ENCODE peak calls at places on chromosomes 7 and 10, in four cellular contexts. One of them, this sample, is unnamed.

GRCh38 chr7:23062452-23062851 is 43.1 kb upstream of the KLHL7 start:
- DNase-seq in hepatocyte: no peak
- DNase-seq in aorta: no peak
- DNase-seq in esophagus squamous epithelium: no peak
- DNase-seq in this sample: peak; percentile 51

GRCh38 chr7:123846217-123846891 is 1.4 kb downstream of the HYAL4 start:
- DNase-seq in esophagus squamous epithelium: no peak
- DNase-seq in aorta: no peak
- DNase-seq in hepatocyte: no peak
- DNase-seq in this sample: peak; percentile 87

GRCh38 chr10:133336131-133337078 is at the start of gene CALY:
- DNase-seq in esophagus squamous epithelium: no peak
- DNase-seq in hepatocyte: no peak
- DNase-seq in aorta: no peak
- DNase-seq in this sample: no peak

GRCh38 chr7:114414151-114415053 is at the start of gene FOXP2:
- DNase-seq in esophagus squamous epithelium: no peak
- DNase-seq in aorta: no peak
- DNase-seq in hepatocyte: no peak
- DNase-seq in this sample: peak; percentile 63

GRCh38 chr10:133258818-133259602 is 17.7 kb downstream of the ADAM8 start:
- DNase-seq in hepatocyte: peak; percentile 76
- DNase-seq in aorta: peak; percentile 92
- DNase-seq in esophagus squamous epithelium: peak; percentile 45
- DNase-seq in this sample: peak; percentile 62

GRCh38 chr7:128210590-128211570 is 30.2 kb upstream of the LEP start:
- DNase-seq in aorta: peak; percentile 40
- DNase-seq in hepatocyte: no peak
- DNase-seq in esophagus squamous epithelium: no peak
- DNase-seq in this sample: peak; percentile 64

GRCh38 chr10:11877506-11877905 is 54.4 kb downstream of the PROSER2 start:
- DNase-seq in hepatocyte: no peak
- DNase-seq in esophagus squamous epithelium: no peak
- DNase-seq in aorta: peak; percentile 50
- DNase-seq in this sample: no peak

GRCh38 chr7:34317039-34317438 is 341.0 kb upstream of the NPSR1 start:
- DNase-seq in hepatocyte: peak; percentile 10
- DNase-seq in aorta: no peak
- DNase-seq in esophagus squamous epithelium: no peak
- DNase-seq in this sample: no peak

GRCh38 chr10:92681306-92681823 is 8.4 kb upstream of the HHEX start:
- DNase-seq in esophagus squamous epithelium: no peak
- DNase-seq in aorta: no peak
- DNase-seq in hepatocyte: no peak
- DNase-seq in this sample: no peak

GRCh38 chr7:128235469-128235868 is 5.6 kb upstream of the LEP start:
- DNase-seq in esophagus squamous epithelium: no peak
- DNase-seq in hepatocyte: no peak
- DNase-seq in aorta: no peak
- DNase-seq in this sample: no peak

GRCh38 chr7:107972986-107973385 is 30.0 kb downstream of the LAMB1 start:
- DNase-seq in aorta: no peak
- DNase-seq in hepatocyte: no peak
- DNase-seq in esophagus squamous epithelium: no peak
- DNase-seq in this sample: no peak

GRCh38 chr10:104501449-104501848 is 139.6 kb upstream of the SORCS3 start:
- DNase-seq in hepatocyte: no peak
- DNase-seq in esophagus squamous epithelium: no peak
- DNase-seq in aorta: no peak
- DNase-seq in this sample: no peak

DNA sequence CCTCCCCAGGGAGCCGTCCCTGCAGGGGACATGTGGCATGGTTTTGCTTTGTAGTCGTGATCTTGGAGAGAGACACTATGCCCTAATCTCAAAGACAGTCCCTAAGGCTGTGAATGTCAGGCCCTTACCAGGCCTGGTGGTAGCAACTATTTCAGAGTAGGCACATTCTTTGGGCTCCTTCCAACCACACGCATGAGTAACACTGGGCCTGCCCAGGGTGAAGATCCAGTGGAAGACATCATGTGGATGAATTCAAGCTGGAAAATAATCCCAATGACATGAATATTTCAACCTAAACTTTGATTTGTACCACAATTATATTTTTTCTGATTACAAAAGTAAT is 39.5 kb upstream of the INSIG1 start:
- DNase-seq in hepatocyte: no peak
- DNase-seq in aorta: no peak
- DNase-seq in esophagus squamous epithelium: no peak
- DNase-seq in this sample: peak; percentile 66
- H3K27ac ChIP-seq in hepatocyte: no peak overlapping the region
- H3K27ac ChIP-seq in aorta: no peak overlapping the region
- H3K27ac ChIP-seq in esophagus squamous epithelium: peak overlapping the region; percentile 67
- H3K27ac ChIP-seq in this sample: no peak overlapping the region

DNA sequence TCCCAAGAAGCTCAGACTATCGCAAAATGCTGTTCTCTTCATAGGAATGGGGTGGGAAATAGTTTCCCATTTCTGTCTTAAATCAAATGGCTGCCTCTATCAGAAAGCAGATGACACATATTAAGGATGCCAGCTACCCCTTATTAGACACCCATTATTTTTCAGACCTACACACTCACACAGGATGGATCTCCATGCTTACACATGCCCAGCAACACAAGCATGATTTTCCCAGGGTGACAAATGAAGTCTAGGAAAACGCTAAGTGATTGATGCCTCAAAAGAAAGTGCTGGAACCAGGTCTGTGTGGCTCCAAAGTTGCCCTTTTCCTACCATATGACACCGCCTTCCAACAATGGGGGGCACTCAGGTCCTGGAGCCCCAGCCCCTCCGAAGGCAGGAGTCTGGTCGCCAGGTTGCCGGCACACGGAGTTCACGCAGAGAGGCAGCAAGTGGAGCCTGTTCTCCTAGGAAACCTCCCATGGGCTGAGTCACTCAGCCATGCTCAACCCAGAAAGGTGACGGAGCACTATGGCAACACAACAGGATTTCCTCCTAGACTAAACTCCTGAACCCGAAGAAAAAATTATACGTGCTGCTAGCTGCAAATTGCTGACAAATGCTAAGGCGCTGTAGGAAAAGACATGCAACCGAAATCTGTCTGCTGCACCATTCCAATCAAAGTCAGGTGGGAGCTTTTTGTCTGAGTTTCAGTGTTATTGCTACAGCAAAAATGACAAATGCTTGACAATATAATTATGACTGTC is 19.8 kb downstream of the VOPP1 start:
- DNase-seq in esophagus squamous epithelium: no peak
- DNase-seq in hepatocyte: peak; percentile 56
- DNase-seq in aorta: peak; percentile 81
- DNase-seq in this sample: peak; percentile 56
- H3K27ac ChIP-seq in esophagus squamous epithelium: peak overlapping the region; percentile 65
- H3K27ac ChIP-seq in hepatocyte: no peak overlapping the region
- H3K27ac ChIP-seq in aorta: peak overlapping the region; percentile 33
- H3K27ac ChIP-seq in this sample: no peak overlapping the region

GRCh38 chr7:84091318-84091717 is 103.3 kb downstream of the SEMA3A start:
- DNase-seq in esophagus squamous epithelium: no peak
- DNase-seq in aorta: no peak
- DNase-seq in hepatocyte: no peak
- DNase-seq in this sample: no peak
- H3K27ac ChIP-seq in esophagus squamous epithelium: no peak overlapping the region
- H3K27ac ChIP-seq in aorta: no peak overlapping the region
- H3K27ac ChIP-seq in hepatocyte: peak overlapping the region; percentile 18
- H3K27ac ChIP-seq in this sample: no peak overlapping the region

GRCh38 chr10:110420401-110421193 is 77.1 kb upstream of the DUSP5 start:
- DNase-seq in aorta: no peak
- DNase-seq in hepatocyte: no peak
- DNase-seq in esophagus squamous epithelium: no peak
- DNase-seq in this sample: no peak
- H3K27ac ChIP-seq in aorta: no peak overlapping the region
- H3K27ac ChIP-seq in hepatocyte: no peak overlapping the region
- H3K27ac ChIP-seq in esophagus squamous epithelium: no peak overlapping the region
- H3K27ac ChIP-seq in this sample: no peak overlapping the region

GRCh38 chr10:3755440-3756359 is 29.3 kb downstream of the KLF6 start:
- DNase-seq in hepatocyte: peak; percentile 64
- DNase-seq in aorta: no peak
- DNase-seq in esophagus squamous epithelium: no peak
- DNase-seq in this sample: no peak
- H3K27ac ChIP-seq in hepatocyte: peak overlapping the region; percentile 71
- H3K27ac ChIP-seq in aorta: peak overlapping the region; percentile 51
- H3K27ac ChIP-seq in esophagus squamous epithelium: peak overlapping the region; percentile 79
- H3K27ac ChIP-seq in this sample: peak overlapping the region; percentile 75

GRCh38 chr10:130340816-130341215 is 204.6 kb downstream of the GLRX3 start:
- DNase-seq in esophagus squamous epithelium: no peak
- DNase-seq in hepatocyte: no peak
- DNase-seq in aorta: no peak
- DNase-seq in this sample: no peak
- H3K27ac ChIP-seq in esophagus squamous epithelium: no peak overlapping the region
- H3K27ac ChIP-seq in hepatocyte: no peak overlapping the region
- H3K27ac ChIP-seq in aorta: no peak overlapping the region
- H3K27ac ChIP-seq in this sample: no peak overlapping the region

GRCh38 chr7:120987683-120988590 is 574 bp upstream of the CPED1 start:
- DNase-seq in esophagus squamous epithelium: peak; percentile 47
- DNase-seq in aorta: peak; percentile 96
- DNase-seq in hepatocyte: peak; percentile 95
- DNase-seq in this sample: peak; percentile 96
- H3K27ac ChIP-seq in esophagus squamous epithelium: peak overlapping the region; percentile 83
- H3K27ac ChIP-seq in aorta: peak overlapping the region; percentile 36
- H3K27ac ChIP-seq in hepatocyte: peak overlapping the region; percentile 89
- H3K27ac ChIP-seq in this sample: no peak overlapping the region

GRCh38 chr10:49080071-49080470 is 35.3 kb downstream of the VSTM4 start:
- DNase-seq in aorta: no peak
- DNase-seq in esophagus squamous epithelium: no peak
- DNase-seq in hepatocyte: peak; percentile 61
- DNase-seq in this sample: no peak

GRCh38 chr10:49076741-49077521 is 38.4 kb downstream of the VSTM4 start:
- DNase-seq in hepatocyte: no peak
- DNase-seq in esophagus squamous epithelium: no peak
- DNase-seq in aorta: no peak
- DNase-seq in this sample: no peak

GRCh38 chr10:49080965-49081364 is 34.4 kb downstream of the VSTM4 start:
- DNase-seq in esophagus squamous epithelium: no peak
- DNase-seq in aorta: no peak
- DNase-seq in hepatocyte: no peak
- DNase-seq in this sample: no peak

GRCh38 chr10:49079499-49079898 is 35.8 kb downstream of the VSTM4 start:
- DNase-seq in esophagus squamous epithelium: no peak
- DNase-seq in aorta: no peak
- DNase-seq in hepatocyte: no peak
- DNase-seq in this sample: no peak

GRCh38 chr10:49079072-49079471 is 36.2 kb downstream of the VSTM4 start:
- DNase-seq in aorta: no peak
- DNase-seq in esophagus squamous epithelium: no peak
- DNase-seq in hepatocyte: no peak
- DNase-seq in this sample: no peak
- H3K27ac ChIP-seq in aorta: no peak overlapping the region
- H3K27ac ChIP-seq in esophagus squamous epithelium: no peak overlapping the region
- H3K27ac ChIP-seq in hepatocyte: no peak overlapping the region
- H3K27ac ChIP-seq in this sample: no peak overlapping the region

DNA sequence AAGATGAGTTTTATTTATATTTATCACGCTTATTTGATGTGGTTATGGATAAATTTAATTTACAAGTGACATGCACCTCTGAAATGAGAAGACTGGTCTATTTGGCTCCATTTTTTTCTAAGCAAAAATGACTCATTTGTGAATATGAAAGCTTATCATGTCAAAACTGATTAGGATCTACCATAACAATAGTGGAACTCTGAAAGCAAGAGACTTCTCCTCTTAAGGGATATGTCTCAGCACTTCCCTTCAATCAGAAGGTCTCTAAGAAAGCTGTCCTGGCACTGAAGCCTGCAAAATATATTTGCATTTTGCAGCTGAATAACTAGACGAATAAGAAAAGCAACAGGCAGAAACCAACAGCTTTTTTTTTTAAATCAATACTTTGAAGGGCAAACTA is 12.7 kb downstream of the FAS start:
- DNase-seq in esophagus squamous epithelium: no peak
- DNase-seq in hepatocyte: no peak
- DNase-seq in aorta: no peak
- DNase-seq in this sample: no peak
- H3K27ac ChIP-seq in esophagus squamous epithelium: peak overlapping the region; percentile 72
- H3K27ac ChIP-seq in hepatocyte: no peak overlapping the region
- H3K27ac ChIP-seq in aorta: no peak overlapping the region
- H3K27ac ChIP-seq in this sample: no peak overlapping the region

This sample was measured in trophoblast cell.